ENCODE peak calls at places on chromosome 9, in five cellular contexts. U is kidney glomerular epithelial cell, I is GM10248, S is iPS DF 6.9, Z is NCI-H2029 treated with DMSO at 0.1 percent for 48 hours. C is an unnamed sample.
A peak's percentile ranks its signal among the peaks of the same experiment; 100 is the strongest.

GRCh38 chr9:121376214-121376830 is 6.3 kb upstream of the STOM start:
- DNase-seq in U (peak; percentile 33), I (no peak), S (no peak), Z (no peak), C (no peak)

GRCh38 chr9:129509508-129509907 is 111.4 kb downstream of the C9orf50 start:
- DNase-seq in U (peak; percentile 27), I (no peak), S (no peak), Z (no peak), C (no peak)

GRCh38 chr9:108262836-108263235 is 593.0 kb downstream of the ACTL7B start:
- DNase-seq in U (no peak), I (no peak), S (no peak), Z (no peak), C (no peak)

GRCh38 chr9:113397077-113397696 is 3.9 kb downstream of the ALAD start:
- DNase-seq in U (no peak), I (no peak), S (no peak), Z (no peak), C (no peak)

GRCh38 chr9:81689343-81690175 is at the start of gene TLE1:
- DNase-seq in U (peak; percentile 98), I (peak; percentile 54), S (peak; percentile 99), Z (peak; percentile 96), C (peak; percentile 100)

GRCh38 chr9:92094655-92095054 is 20.6 kb downstream of the SPTLC1 start:
- DNase-seq in U (no peak), I (no peak), S (no peak), Z (no peak), C (no peak)

GRCh38 chr9:86943223-86943870 is 4.0 kb downstream of the GAS1 start:
- DNase-seq in U (peak; percentile 17), I (no peak), S (no peak), Z (peak; percentile 79), C (peak; percentile 33)

GRCh38 chr9:115359011-115359780 is 241.2 kb upstream of the TNC start:
- DNase-seq in U (no peak), I (no peak), S (no peak), Z (no peak), C (no peak)

GRCh38 chr9:32854271-32854670 is 70.9 kb downstream of the TMEM215 start:
- DNase-seq in U (no peak), I (no peak), S (no peak), Z (no peak), C (no peak)

GRCh38 chr9:130616451-130616850 is 37.1 kb downstream of the FUBP3 start:
- DNase-seq in U (no peak), I (no peak), S (no peak), Z (no peak), C (no peak)

GRCh38 chr9:121784706-121785426 is 133.4 kb downstream of the DAB2IP start:
- DNase-seq in U (no peak), I (no peak), S (no peak), Z (no peak), C (no peak)

GRCh38 chr9:71685394-71685793 is 82.9 kb downstream of the CEMIP2 start:
- DNase-seq in U (peak; percentile 29), I (no peak), S (no peak), Z (no peak), C (no peak)

GRCh38 chr9:21567926-21568325 is 85.8 kb upstream of the IFNE start:
- DNase-seq in U (no peak), I (no peak), S (no peak), Z (no peak), C (no peak)

GRCh38 chr9:130017035-130017909 is 25.7 kb downstream of the FNBP1 start:
- DNase-seq in U (peak; percentile 73), I (no peak), S (no peak), Z (no peak), C (no peak)

GRCh38 chr9:6186691-6187090 is 28.9 kb upstream of the IL33 start:
- DNase-seq in U (no peak), I (no peak), S (no peak), Z (no peak), C (no peak)

GRCh38 chr9:89674667-89675402 is 70.0 kb downstream of the GADD45G start:
- DNase-seq in U (no peak), I (no peak), S (no peak), Z (peak; percentile 95), C (no peak)

GRCh38 chr9:34219421-34219820 is 40.6 kb downstream of the UBAP1 start:
- DNase-seq in U (no peak), I (no peak), S (no peak), Z (no peak), C (no peak)

GRCh38 chr9:78369644-78370219 is 72.8 kb downstream of the PSAT1 start:
- DNase-seq in U (peak; percentile 55), I (peak; percentile 53), S (peak; percentile 85), Z (peak; percentile 34), C (no peak)

C was measured in tibial artery.